ENCODE peak calls at places on chromosome 1, in five cellular contexts. I, X, E, C and J are unnamed samples.

GRCh38 chr1:36856126-36856525 is 178.2 kb downstream of the GRIK3 start:
- DNase-seq in I (no peak), X (no peak), E (peak), C (peak), J (peak)

GRCh38 chr1:242544071-242544470 is 19.6 kb upstream of the PLD5 start:
- DNase-seq in I (no peak), X (no peak), E (no peak), C (no peak), J (no peak)

GRCh38 chr1:69982992-69983391 is 222.4 kb downstream of the LRRC40 start:
- DNase-seq in I (no peak), X (no peak), E (no peak), C (no peak), J (no peak)

GRCh38 chr1:31742462-31743212 is 21.5 kb downstream of the ADGRB2 start:
- DNase-seq in I (no peak), X (no peak), E (no peak), C (no peak), J (no peak)

GRCh38 chr1:2642131-2642559 is 9.3 kb upstream of the MMEL1 start:
- DNase-seq in I (no peak), X (no peak), E (no peak), C (no peak), J (no peak)

GRCh38 chr1:3283849-3284248 is 170.6 kb upstream of the ARHGEF16 start:
- DNase-seq in I (no peak), X (no peak), E (no peak), C (peak), J (no peak)

GRCh38 chr1:165560834-165561233 is 17.0 kb downstream of the LRRC52 start:
- DNase-seq in I (no peak), X (no peak), E (peak), C (no peak), J (no peak)

GRCh38 chr1:54277451-54278355 is 77.7 kb downstream of the MRPL37 start:
- DNase-seq in I (no peak), X (peak), E (no peak), C (no peak), J (no peak)

GRCh38 chr1:204979891-204980649 is 62.9 kb upstream of the CNTN2 start:
- DNase-seq in I (no peak), X (no peak), E (no peak), C (no peak), J (no peak)

GRCh38 chr1:71881611-71882010 is 400.7 kb downstream of the NEGR1 start:
- DNase-seq in I (no peak), X (no peak), E (no peak), C (no peak), J (no peak)

GRCh38 chr1:181458419-181458818 is 24.9 kb upstream of the CACNA1E start:
- DNase-seq in I (no peak), X (no peak), E (no peak), C (no peak), J (no peak)

GRCh38 chr1:28640766-28641165 is 2.1 kb downstream of the TAF12 start:
- DNase-seq in I (no peak), X (peak), E (no peak), C (peak), J (no peak)

GRCh38 chr1:227317541-227318002 is 720 bp downstream of the CDC42BPA start:
- DNase-seq in I (peak), X (peak), E (peak), C (peak), J (peak)

GRCh38 chr1:169348356-169349036 is 19.1 kb downstream of the NME7 start:
- DNase-seq in I (peak), X (peak), E (peak), C (peak), J (peak)

GRCh38 chr1:178493301-178493741 is 3.4 kb downstream of the CLEC20A start:
- DNase-seq in I (no peak), X (no peak), E (no peak), C (no peak), J (no peak)